ENCODE peak calls at places on chromosomes 11 and 22, in ten cellular contexts. F is Peyer's patch; I is AG04450; O is stomach; U is keratinocyte; W is RWPE2; D is cardiac muscle cell; S is coronary artery; B is effector memory CD4-positive, alpha-beta T cell; N is left ventricle myocardium inferior. Q is an unnamed sample.

GRCh38 chr11:84901986-84902385 is 725.2 kb downstream of the DLG2 start:
- DNase-seq in F (no peak), I (peak), O (no peak), U (no peak), W (no peak), D (peak), S (no peak), B (no peak), N (no peak), Q (no peak)

GRCh38 chr11:206516-207212 is 535 bp downstream of the BET1L start:
- DNase-seq in F (peak), I (no peak), O (peak), U (no peak), W (no peak), D (peak), S (peak), B (no peak), N (no peak), Q (peak)

GRCh38 chr11:113664069-113664980 is 41.8 kb downstream of the TMPRSS5 start:
- DNase-seq in F (no peak), I (no peak), O (no peak), U (peak), W (no peak), D (no peak), S (no peak), B (no peak), N (no peak), Q (no peak)

GRCh38 chr11:62921201-62921572 is at the start of gene CHRM1:
- DNase-seq in F (no peak), I (no peak), O (peak), U (no peak), W (no peak), D (no peak), S (no peak), B (no peak), N (no peak), Q (no peak)

GRCh38 chr11:61279934-61280656 is 15.0 kb downstream of the VWCE start:
- DNase-seq in F (no peak), I (no peak), O (peak), U (peak), W (no peak), D (no peak), S (no peak), B (no peak), N (no peak), Q (no peak)

GRCh38 chr11:2252018-2252417 is 18.4 kb downstream of the ASCL2 start:
- DNase-seq in F (peak), I (no peak), O (no peak), U (no peak), W (no peak), D (no peak), S (no peak), B (no peak), N (no peak), Q (no peak)

GRCh38 chr11:75432911-75433321 is at the start of gene KLHL35:
- DNase-seq in F (no peak), I (no peak), O (no peak), U (no peak), W (no peak), D (no peak), S (no peak), B (no peak), N (no peak), Q (no peak)

GRCh38 chr22:47065756-47066615 is 303.5 kb downstream of the TBC1D22A start:
- DNase-seq in F (no peak), I (no peak), O (peak), U (no peak), W (peak), D (no peak), S (no peak), B (no peak), N (peak), Q (peak)

GRCh38 chr11:108559340-108559739 is 34.2 kb downstream of the EXPH5 start:
- DNase-seq in F (no peak), I (no peak), O (no peak), U (no peak), W (no peak), D (no peak), S (no peak), B (no peak), N (no peak), Q (no peak)

GRCh38 chr11:6258141-6258540 is 1.5 kb upstream of the CCKBR start:
- DNase-seq in F (no peak), I (no peak), O (no peak), U (no peak), W (no peak), D (no peak), S (no peak), B (no peak), N (no peak), Q (no peak)

GRCh38 chr11:30710216-30710615 is 124.1 kb upstream of the MPPED2 start:
- DNase-seq in F (no peak), I (no peak), O (no peak), U (no peak), W (no peak), D (no peak), S (no peak), B (no peak), N (no peak), Q (no peak)

GRCh38 chr11:125268611-125269010 is 104.1 kb downstream of the PKNOX2 start:
- DNase-seq in F (no peak), I (no peak), O (no peak), U (no peak), W (no peak), D (no peak), S (no peak), B (no peak), N (no peak), Q (no peak)

GRCh38 chr11:94309757-94310156 is 5.4 kb downstream of the IZUMO1R start:
- DNase-seq in F (no peak), I (no peak), O (no peak), U (no peak), W (no peak), D (no peak), S (no peak), B (no peak), N (no peak), Q (no peak)

GRCh38 chr11:126615819-126616218 is 260.3 kb downstream of the ST3GAL4 start:
- DNase-seq in F (no peak), I (no peak), O (no peak), U (no peak), W (no peak), D (no peak), S (no peak), B (no peak), N (no peak), Q (no peak)

GRCh38 chr22:41739576-41739975 is 40.3 kb downstream of the MEI1 start:
- DNase-seq in F (no peak), I (no peak), O (no peak), U (no peak), W (no peak), D (no peak), S (no peak), B (no peak), N (no peak), Q (no peak)

GRCh38 chr11:121039971-121040613 is 16.2 kb downstream of the TBCEL start:
- DNase-seq in F (no peak), I (no peak), O (no peak), U (no peak), W (no peak), D (no peak), S (no peak), B (no peak), N (no peak), Q (no peak)
- H3K27ac ChIP-seq in F (no peak), I (no peak), O (no peak), U (no peak), W (no peak), D (no peak), S (no peak), B (no peak), N (no peak), Q (no peak)

GRCh38 chr11:60265373-60266214 is 14.9 kb upstream of the MS4A4A start:
- DNase-seq in F (no peak), I (no peak), O (no peak), U (no peak), W (no peak), D (peak), S (no peak), B (no peak), N (no peak), Q (peak)
- H3K27ac ChIP-seq in F (no peak), I (no peak), O (no peak), U (no peak), W (no peak), D (no peak), S (no peak), B (no peak), N (no peak), Q (no peak)

GRCh38 chr11:120208777-120209176 is 2.1 kb upstream of the OAF start:
- DNase-seq in F (no peak), I (no peak), O (no peak), U (no peak), W (no peak), D (no peak), S (no peak), B (no peak), N (no peak), Q (peak)
- H3K27ac ChIP-seq in F (no peak), I (no peak), O (peak), U (peak), W (no peak), D (no peak), S (peak), B (no peak), N (peak), Q (peak)

GRCh38 chr11:35803115-35803514 is 140.5 kb downstream of the TRIM44 start:
- DNase-seq in F (no peak), I (no peak), O (no peak), U (no peak), W (no peak), D (no peak), S (no peak), B (no peak), N (no peak), Q (no peak)
- H3K27ac ChIP-seq in F (no peak), I (no peak), O (no peak), U (no peak), W (peak), D (no peak), S (no peak), B (no peak), N (no peak), Q (no peak)

GRCh38 chr22:44019846-44020245 is 4.3 kb upstream of the PARVB start:
- DNase-seq in F (no peak), I (no peak), O (no peak), U (no peak), W (no peak), D (no peak), S (no peak), B (no peak), N (peak), Q (no peak)
- H3K27ac ChIP-seq in F (no peak), I (no peak), O (no peak), U (no peak), W (no peak), D (no peak), S (no peak), B (no peak), N (peak), Q (no peak)

GRCh38 chr22:44361391-44362126 is 48.8 kb upstream of the SHISAL1 start:
- DNase-seq in F (no peak), I (no peak), O (no peak), U (peak), W (peak), D (no peak), S (peak), B (no peak), N (no peak), Q (no peak)

GRCh38 chr22:44360306-44360685 is 47.5 kb upstream of the SHISAL1 start:
- DNase-seq in F (no peak), I (no peak), O (no peak), U (no peak), W (no peak), D (no peak), S (no peak), B (no peak), N (no peak), Q (no peak)

GRCh38 chr22:44359496-44360110 is 46.9 kb upstream of the SHISAL1 start:
- DNase-seq in F (no peak), I (no peak), O (no peak), U (no peak), W (peak), D (no peak), S (peak), B (no peak), N (no peak), Q (peak)

GRCh38 chr22:44362249-44363040 is 49.7 kb upstream of the SHISAL1 start:
- DNase-seq in F (no peak), I (no peak), O (no peak), U (no peak), W (peak), D (no peak), S (peak), B (no peak), N (no peak), Q (no peak)

DNA sequence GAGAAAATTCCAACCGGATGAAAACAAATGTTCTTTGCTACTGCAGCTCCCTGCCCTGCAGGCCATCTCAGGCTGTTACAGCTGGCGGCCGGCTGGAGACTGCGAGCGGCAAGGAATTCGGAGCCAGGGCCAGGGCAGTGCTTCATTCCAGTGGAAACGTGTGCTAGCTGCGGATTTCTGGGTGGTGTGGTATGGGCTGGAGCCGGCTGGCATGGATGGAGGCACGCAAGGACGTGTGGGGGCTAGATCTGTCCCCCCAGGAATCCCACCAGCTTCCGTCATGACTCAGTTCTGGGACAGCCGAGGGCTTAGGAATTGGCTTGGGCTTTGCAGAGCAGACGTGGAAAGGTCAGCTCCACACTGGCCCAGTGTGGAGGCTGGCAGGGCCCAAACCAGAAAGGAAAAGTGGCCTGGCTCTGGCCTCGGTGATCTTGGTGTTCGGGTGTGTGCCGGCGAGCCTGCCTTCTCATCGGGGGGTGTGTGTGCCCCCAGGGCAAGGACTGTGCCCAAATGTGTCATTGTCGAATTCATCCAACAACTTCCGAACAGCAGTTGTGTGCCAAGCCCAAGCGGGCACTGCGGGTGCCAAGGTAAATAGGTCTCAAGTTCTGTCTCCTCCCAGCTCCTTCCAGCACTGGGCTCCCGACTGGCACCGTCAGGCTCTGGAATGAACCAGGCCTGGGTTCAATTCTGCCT is 48.1 kb upstream of the SHISAL1 start:
- DNase-seq in F (no peak), I (peak), O (peak), U (peak), W (peak), D (no peak), S (peak), B (no peak), N (peak), Q (no peak)
- H3K27ac ChIP-seq in F (no peak), I (peak), O (peak), U (peak), W (peak), D (no peak), S (peak), B (no peak), N (peak), Q (no peak)

GRCh38 chr11:27718346-27718852 is 18.1 kb upstream of the BDNF start:
- DNase-seq in F (no peak), I (peak), O (no peak), U (no peak), W (peak), D (peak), S (no peak), B (no peak), N (no peak), Q (peak)

GRCh38 chr11:27718853-27719574 is 18.8 kb upstream of the BDNF start:
- DNase-seq in F (no peak), I (no peak), O (no peak), U (no peak), W (no peak), D (peak), S (no peak), B (no peak), N (peak), Q (peak)

GRCh38 chr11:27717801-27718229 is 17.6 kb upstream of the BDNF start:
- DNase-seq in F (no peak), I (no peak), O (no peak), U (no peak), W (no peak), D (no peak), S (no peak), B (no peak), N (no peak), Q (no peak)

GRCh38 chr11:27720277-27720830 is 20.1 kb upstream of the BDNF start:
- DNase-seq in F (no peak), I (no peak), O (no peak), U (no peak), W (no peak), D (peak), S (no peak), B (no peak), N (no peak), Q (peak)

GRCh38 chr11:27719575-27719925 is 19.3 kb upstream of the BDNF start:
- DNase-seq in F (no peak), I (no peak), O (no peak), U (no peak), W (no peak), D (no peak), S (no peak), B (no peak), N (no peak), Q (no peak)
- H3K27ac ChIP-seq in F (no peak), I (peak), O (no peak), U (no peak), W (no peak), D (no peak), S (no peak), B (no peak), N (no peak), Q (no peak)

GRCh38 chr11:12859872-12860657 is 149.1 kb upstream of the RASSF10 start:
- DNase-seq in F (no peak), I (no peak), O (no peak), U (no peak), W (no peak), D (no peak), S (no peak), B (no peak), N (no peak), Q (no peak)
- H3K27ac ChIP-seq in F (no peak), I (no peak), O (no peak), U (no peak), W (no peak), D (no peak), S (no peak), B (no peak), N (no peak), Q (no peak)

Q was measured in adrenal gland.